ENCODE peak calls at places on chromosomes 12 and 14, in six cellular contexts. D is astrocyte of the spinal cord, S is OCI-LY7, R is kidney, A is fibroblast of the aortic adventitia, Y is breast epithelium. U is an unnamed sample.

GRCh38 chr12:107593713-107594381 is 91.8 kb upstream of the PWP1 start:
- DNase-seq in R (no peak), D (no peak), Y (no peak), A (no peak), S (peak; percentile 68), U (peak; percentile 45)

GRCh38 chr14:30243157-30243556 is 315.5 kb upstream of the PRKD1 start:
- DNase-seq in D (no peak), R (no peak), Y (no peak), A (no peak), S (no peak), U (no peak)

GRCh38 chr14:89571502-89571901 is 154.5 kb upstream of the FOXN3 start:
- DNase-seq in Y (no peak), S (no peak), A (no peak), D (no peak), R (no peak), U (no peak)

GRCh38 chr12:2745655-2746054 is 49.1 kb upstream of the FKBP4 start:
- DNase-seq in S (no peak), Y (no peak), D (no peak), R (no peak), A (peak; percentile 76), U (no peak)

GRCh38 chr12:47102845-47103666 is 23.3 kb upstream of the AMIGO2 start:
- DNase-seq in S (no peak), R (no peak), D (peak; percentile 32), A (peak; percentile 78), Y (no peak), U (no peak)

GRCh38 chr12:123748661-123749060 is 13.4 kb upstream of the DNAH10 start:
- DNase-seq in A (no peak), D (peak; percentile 67), R (no peak), Y (no peak), S (no peak), U (no peak)

GRCh38 chr12:6384499-6385436 is 806 bp downstream of the LTBR start:
- DNase-seq in D (no peak), S (no peak), A (no peak), Y (no peak), R (no peak), U (no peak)

GRCh38 chr12:111699-112591 is 45.4 kb downstream of the IQSEC3 start:
- DNase-seq in Y (no peak), R (no peak), S (no peak), D (no peak), A (no peak), U (no peak)

GRCh38 chr12:114408415-114408814 is 2.5 kb upstream of the TBX5 start:
- DNase-seq in Y (no peak), S (no peak), D (no peak), A (no peak), R (no peak), U (no peak)
- H3K4me3 ChIP-seq in Y (peak overlapping the region; percentile 42), S (no peak overlapping the region), D (no peak overlapping the region), A (no peak overlapping the region), R (no peak overlapping the region), U (no peak overlapping the region)

GRCh38 chr12:67980391-67980790 is 8.9 kb upstream of the IFNG-AS1 start:
- DNase-seq in S (no peak), R (no peak), A (peak; percentile 4), Y (no peak), D (no peak), U (no peak)

GRCh38 chr12:67982165-67982563 is 7.1 kb upstream of the IFNG-AS1 start:
- DNase-seq in Y (no peak), S (no peak), R (no peak), D (peak; percentile 21), A (peak; percentile 17), U (no peak)

GRCh38 chr12:67981236-67982164 is 7.7 kb upstream of the IFNG-AS1 start:
- DNase-seq in D (peak; percentile 91), R (no peak), Y (no peak), S (no peak), A (peak; percentile 71), U (no peak)

DNA sequence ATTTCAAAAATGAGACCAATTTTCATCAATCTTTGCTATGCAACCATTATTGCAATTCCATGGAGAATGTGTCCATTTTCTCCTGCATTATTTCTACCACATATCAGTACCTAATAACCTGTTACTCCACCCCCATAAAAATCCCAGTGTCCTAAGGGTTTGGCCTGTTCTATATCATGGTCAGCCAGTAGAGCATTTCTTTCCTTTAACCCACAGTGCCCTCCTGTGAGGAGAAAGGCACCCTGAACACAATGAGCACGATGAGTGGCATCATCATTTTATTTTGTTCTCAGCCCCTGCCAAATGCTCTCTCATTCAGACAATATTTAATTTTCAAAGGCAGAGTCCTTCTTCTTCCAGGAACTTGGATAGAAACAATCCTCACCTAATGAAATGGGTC is 11.6 kb upstream of the IFNG-AS1 start:
- DNase-seq in R (no peak), Y (no peak), D (no peak), A (no peak), S (no peak), U (no peak)
- TF ChIP-seq CTCF in R (no peak), Y (no peak), D (no peak), A (no peak), S (no peak), U (no peak)

GRCh38 chr14:55271572-55272414 is 572 bp downstream of the FBXO34 start:
- DNase-seq in S (peak; percentile 77), D (peak; percentile 77), A (peak; percentile 70), Y (peak; percentile 82), R (peak; percentile 88), U (peak; percentile 82)

GRCh38 chr14:55272415-55272786 is 1.2 kb downstream of the FBXO34 start:
- DNase-seq in S (no peak), R (no peak), Y (no peak), D (no peak), A (no peak), U (no peak)

GRCh38 chr14:55272922-55273321 is 1.7 kb downstream of the FBXO34 start:
- DNase-seq in D (no peak), Y (no peak), R (no peak), S (no peak), A (no peak), U (no peak)

GRCh38 chr14:55274760-55275159 is 3.5 kb downstream of the FBXO34 start:
- DNase-seq in A (peak; percentile 82), R (no peak), D (peak; percentile 17), Y (no peak), S (no peak), U (no peak)

DNA sequence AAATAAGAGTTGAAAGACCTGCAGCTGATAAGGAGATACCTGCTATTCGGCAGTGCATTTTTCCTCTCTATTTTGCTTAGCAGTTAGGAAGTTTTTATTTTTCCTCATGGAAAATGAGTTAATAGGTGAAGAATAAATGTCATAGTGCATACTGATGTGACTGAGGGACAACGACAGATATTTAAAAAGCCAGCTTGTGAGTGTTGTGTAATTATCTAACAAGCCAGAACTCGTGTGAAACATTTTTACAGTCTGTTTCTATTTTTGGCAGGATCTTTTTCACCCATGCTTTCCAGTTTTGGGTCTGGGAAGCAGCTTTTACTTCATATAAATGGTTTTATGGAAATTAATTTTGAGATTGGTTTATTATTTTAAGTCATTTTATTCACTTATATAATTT is 2.9 kb downstream of the FBXO34 start:
- DNase-seq in S (no peak), R (no peak), Y (no peak), D (no peak), A (no peak), U (no peak)
- H3K4me3 ChIP-seq in S (no peak overlapping the region), R (peak overlapping the region; percentile 31), Y (peak overlapping the region; percentile 11), D (no peak overlapping the region), A (peak overlapping the region; percentile 41), U (no peak overlapping the region)

GRCh38 chr14:50697659-50698290 is 29.7 kb upstream of the SAV1 start:
- DNase-seq in Y (no peak), A (no peak), S (no peak), R (no peak), D (no peak), U (no peak)
- TF ChIP-seq CTCF in Y (no peak), A (no peak), S (no peak), R (no peak), D (no peak), U (no peak)

GRCh38 chr12:32894566-32894965 is 2.0 kb downstream of the PKP2 start:
- DNase-seq in A (no peak), D (no peak), Y (no peak), S (no peak), R (no peak), U (no peak)
- H3K4me3 ChIP-seq in A (no peak overlapping the region), D (no peak overlapping the region), Y (no peak overlapping the region), S (no peak overlapping the region), R (no peak overlapping the region), U (no peak overlapping the region)

GRCh38 chr14:94354638-94355185 is 31.6 kb upstream of the SERPINA6 start:
- DNase-seq in S (no peak), A (no peak), D (no peak), Y (no peak), R (no peak), U (no peak)

GRCh38 chr14:94357166-94357565 is 31.2 kb downstream of the SERPINA1 start:
- DNase-seq in A (no peak), S (no peak), D (no peak), R (no peak), Y (no peak), U (no peak)

GRCh38 chr14:94356379-94357056 is 31.9 kb downstream of the SERPINA1 start:
- DNase-seq in R (no peak), S (no peak), A (no peak), D (no peak), Y (peak; percentile 4), U (no peak)

GRCh38 chr14:94360945-94361565 is 27.3 kb downstream of the SERPINA1 start:
- DNase-seq in S (no peak), A (no peak), D (no peak), R (no peak), Y (no peak), U (no peak)

GRCh38 chr14:94355191-94355794 is 32.2 kb upstream of the SERPINA6 start:
- DNase-seq in D (peak; percentile 56), R (no peak), S (no peak), Y (peak; percentile 50), A (peak; percentile 72), U (peak; percentile 20)
- TF ChIP-seq CTCF in D (peak; percentile 62), R (peak; percentile 32), S (no peak), Y (peak; percentile 43), A (peak; percentile 75), U (peak; percentile 42)